ENCODE peak calls at places on chromosomes 12 and 14, in five cellular contexts. X is KG1, N is iPS-NIHi11, E is GM06990, W is NCI-H2029. D is an unnamed sample.
A peak's percentile ranks its signal among the peaks of the same experiment; 100 is the strongest.

GRCh38 chr14:75803768-75804167 is 142.7 kb downstream of the TTLL5 start:
- DNase-seq in E (no peak), X (no peak), W (no peak), N (peak; percentile 10), D (no peak)

GRCh38 chr12:126337556-126337955 is 1272.3 kb downstream of the AACS start:
- DNase-seq in E (no peak), X (no peak), N (no peak), W (no peak), D (no peak)

GRCh38 chr12:12048266-12048665 is 22.5 kb upstream of the BCL2L14 start:
- DNase-seq in X (no peak), E (no peak), W (no peak), N (no peak), D (no peak)

GRCh38 chr12:51744235-51744634 is 104.3 kb downstream of the FIGNL2 start:
- DNase-seq in N (no peak), X (no peak), W (no peak), E (no peak), D (no peak)

GRCh38 chr12:96104566-96104965 is 69.2 kb upstream of the LTA4H start:
- DNase-seq in X (no peak), W (no peak), N (no peak), E (no peak), D (no peak)

GRCh38 chr14:45135181-45135580 is 549 bp upstream of the FANCM start:
- DNase-seq in X (no peak), W (no peak), N (no peak), E (peak; percentile 19), D (no peak)

GRCh38 chr12:59431266-59431665 is 164.6 kb upstream of the SLC16A7 start:
- DNase-seq in X (no peak), N (no peak), E (no peak), W (no peak), D (no peak)

GRCh38 chr12:13941258-13942249 is 39.8 kb downstream of the GRIN2B start:
- DNase-seq in W (no peak), E (no peak), N (peak; percentile 72), X (peak; percentile 1), D (no peak)

GRCh38 chr14:84555493-84555892 is 974.5 kb upstream of the FLRT2 start:
- DNase-seq in W (no peak), N (no peak), X (no peak), E (no peak), D (no peak)

GRCh38 chr12:62158416-62159360 is 101.5 kb upstream of the USP15 start:
- DNase-seq in N (no peak), E (no peak), X (no peak), W (no peak), D (no peak)

GRCh38 chr14:89650077-89650978 is 233.3 kb upstream of the FOXN3 start:
- DNase-seq in E (peak; percentile 55), N (no peak), W (no peak), X (no peak), D (no peak)

GRCh38 chr14:22482782-22483553 is 106.1 kb downstream of the DAD1 start:
- DNase-seq in X (no peak), W (no peak), E (no peak), N (no peak), D (no peak)

GRCh38 chr12:16198884-16199283 is 78.6 kb downstream of the SLC15A5 start:
- DNase-seq in E (peak; percentile 29), X (no peak), N (peak; percentile 20), W (no peak), D (no peak)

D was measured in C1 segment of cervical spinal cord.